ENCODE peak calls at places on chromosomes 4 and X, in seven cellular contexts. M, P, N, K, C, D and V are unnamed samples.

GRCh38 chrX:136780738-136781137 is at the start of gene ARHGEF6:
- DNase-seq in M (no peak), K (peak; percentile 77), C (no peak), P (no peak), D (peak; percentile 36), N (no peak), V (peak; percentile 65)

GRCh38 chrX:153968754-153969124 is 2.9 kb downstream of the HCFC1 start:
- DNase-seq in P (no peak), M (no peak), N (no peak), C (peak; percentile 54), K (peak; percentile 87), D (no peak), V (peak; percentile 48)

GRCh38 chr4:15976456-15977096 is 13.6 kb upstream of the FGFBP2 start:
- DNase-seq in K (no peak), M (no peak), C (no peak), D (no peak), P (no peak), N (no peak), V (no peak)

GRCh38 chr4:656651-657337 is 17.3 kb downstream of the ATP5ME start:
- DNase-seq in P (no peak), C (peak; percentile 48), N (peak; percentile 42), D (no peak), M (no peak), K (no peak), V (no peak)

GRCh38 chr4:66562276-66562806 is 892.1 kb upstream of the EPHA5 start:
- DNase-seq in D (no peak), K (no peak), M (no peak), C (no peak), N (no peak), P (no peak), V (no peak)

GRCh38 chr4:99324978-99325377 is 3.8 kb upstream of the ADH1B start:
- DNase-seq in C (peak; percentile 72), D (no peak), N (no peak), P (no peak), M (peak; percentile 83), K (no peak), V (no peak)

GRCh38 chr4:160180206-160180605 is 1077.3 kb downstream of the RAPGEF2 start:
- DNase-seq in M (no peak), D (no peak), K (no peak), C (no peak), N (no peak), P (no peak), V (no peak)

GRCh38 chr4:14225683-14226207 is 598.2 kb upstream of the BOD1L1 start:
- DNase-seq in N (no peak), K (no peak), P (no peak), D (no peak), C (no peak), M (no peak), V (no peak)

GRCh38 chr4:134691915-134692314 is 490.3 kb upstream of the PABPC4L start:
- DNase-seq in D (no peak), K (no peak), M (no peak), P (no peak), C (no peak), N (no peak), V (no peak)

GRCh38 chr4:95317124-95317820 is 231.5 kb downstream of the UNC5C start:
- DNase-seq in P (no peak), C (no peak), M (no peak), N (no peak), D (no peak), K (no peak), V (no peak)

GRCh38 chr4:110735691-110736090 is 112.8 kb upstream of the PITX2 start:
- DNase-seq in D (no peak), P (no peak), N (no peak), C (no peak), K (no peak), M (peak; percentile 33), V (no peak)

GRCh38 chr4:61443813-61444510 is 243.8 kb downstream of the ADGRL3 start:
- DNase-seq in N (no peak), C (no peak), P (no peak), M (peak; percentile 61), D (no peak), K (no peak), V (no peak)

GRCh38 chrX:80285131-80285773 is 135.0 kb upstream of the TENT5D start:
- DNase-seq in K (peak; percentile 19), M (peak; percentile 1), D (no peak), P (no peak), C (no peak), N (no peak), V (peak; percentile 18)

GRCh38 chr4:140363558-140363957 is 9.9 kb upstream of the SCOC start:
- DNase-seq in P (no peak), M (no peak), K (no peak), D (no peak), C (no peak), N (no peak), V (no peak)

GRCh38 chr4:10232114-10232513 is 115.5 kb upstream of the WDR1 start:
- DNase-seq in M (no peak), N (no peak), D (no peak), K (no peak), C (no peak), P (no peak), V (no peak)

GRCh38 chrX:30144971-30145731 is 70.2 kb upstream of the MAGEB2 start:
- DNase-seq in N (no peak), K (no peak), M (no peak), C (no peak), P (no peak), D (no peak), V (no peak)

GRCh38 chr4:43766648-43767047 is 682.0 kb downstream of the KCTD8 start:
- DNase-seq in C (no peak), N (no peak), P (no peak), K (no peak), M (no peak), D (no peak), V (peak; percentile 28)

GRCh38 chr4:57499786-57500185 is 389.6 kb upstream of the IGFBP7 start:
- DNase-seq in K (no peak), D (no peak), C (no peak), N (no peak), M (no peak), P (no peak), V (no peak)

GRCh38 chrX:133983974-133984578 is 1.3 kb downstream of the GPC3 start:
- DNase-seq in K (no peak), D (no peak), N (no peak), M (no peak), P (no peak), C (no peak), V (no peak)

GRCh38 chr4:1049591-1049905 is 38.1 kb downstream of the FGFRL1 start:
- DNase-seq in K (no peak), P (no peak), N (peak; percentile 60), C (peak; percentile 63), D (no peak), M (no peak), V (no peak)

GRCh38 chrX:38341442-38341841 is 11.0 kb upstream of the OTC start:
- DNase-seq in K (no peak), C (no peak), D (no peak), N (no peak), M (no peak), P (no peak), V (no peak)

GRCh38 chrX:19560611-19561010 is 45.3 kb upstream of the MAP3K15 start:
- DNase-seq in P (no peak), K (no peak), D (no peak), C (no peak), M (peak; percentile 8), N (no peak), V (no peak)

GRCh38 chrX:118644378-118644777 is 83.0 kb upstream of the IL13RA1 start:
- DNase-seq in D (no peak), M (peak; percentile 68), N (no peak), C (no peak), P (no peak), K (no peak), V (peak; percentile 2)

GRCh38 chr4:17324431-17324830 is 187.5 kb downstream of the QDPR start:
- DNase-seq in M (peak; percentile 77), C (no peak), D (peak; percentile 30), N (no peak), P (no peak), K (no peak), V (peak; percentile 70)

GRCh38 chrX:27555514-27555913 is 34.6 kb upstream of the DCAF8L2 start:
- DNase-seq in D (no peak), M (peak; percentile 40), C (no peak), N (no peak), P (no peak), K (peak; percentile 13), V (peak; percentile 0)

DNA sequence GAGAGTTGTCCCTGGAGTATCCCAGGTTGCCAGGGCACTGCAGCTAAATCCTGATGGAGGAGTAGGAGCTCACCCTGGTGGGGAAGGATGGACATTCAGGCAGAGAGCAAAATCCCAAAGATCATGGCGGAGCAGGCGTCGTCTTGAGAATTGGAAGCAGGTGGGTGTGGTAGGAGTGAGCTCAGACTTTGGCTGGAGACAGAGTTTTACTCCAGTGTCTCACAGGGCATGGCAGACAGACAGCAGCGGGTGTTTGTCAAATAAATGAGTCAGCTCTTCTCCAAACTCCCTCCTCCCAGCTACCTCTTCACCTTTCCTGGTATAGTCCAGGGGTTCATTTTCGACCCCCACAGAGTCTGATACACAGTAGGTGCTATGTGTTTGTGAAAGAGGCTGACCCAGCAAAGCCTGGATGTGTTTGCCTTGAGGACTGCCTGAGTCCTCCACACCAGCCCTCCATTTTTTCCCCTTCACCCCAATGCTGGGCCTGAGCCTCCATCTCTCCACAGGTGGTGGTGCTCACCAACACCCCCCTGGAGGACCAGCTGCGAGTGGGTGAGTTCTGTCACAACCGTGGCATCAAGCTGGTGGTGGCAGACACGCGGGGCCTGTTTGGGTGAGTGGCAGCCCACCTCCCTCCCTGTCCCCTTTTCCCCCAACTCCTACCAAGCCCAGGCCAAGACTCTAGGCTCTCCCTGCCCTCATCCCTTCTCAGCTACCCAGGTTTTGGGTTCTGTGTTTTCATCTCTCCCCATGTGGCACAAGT is 6.9 kb downstream of the UBA1 start:
- DNase-seq in K (no peak), M (peak; percentile 65), D (no peak), N (no peak), C (no peak), P (no peak), V (no peak)
- TF ChIP-seq CTCF in K (no peak), M (peak; percentile 25), D (no peak), N (no peak), C (peak; percentile 22), P (no peak), V (no peak)

GRCh38 chrX:24146283-24146865 is 3.2 kb upstream of the ZFX start:
- DNase-seq in P (no peak), K (no peak), M (peak; percentile 22), C (no peak), N (no peak), D (no peak), V (no peak)
- H3K4me3 ChIP-seq in P (peak overlapping the region; percentile 40), K (peak overlapping the region; percentile 42), M (peak overlapping the region; percentile 24), C (peak overlapping the region; percentile 18), N (no peak overlapping the region), D (no peak overlapping the region), V (no peak overlapping the region)

GRCh38 chr4:6695660-6696581 is 2.2 kb downstream of the S100P start:
- DNase-seq in N (peak; percentile 82), M (peak; percentile 16), K (peak; percentile 69), D (peak; percentile 58), C (peak; percentile 73), P (no peak), V (peak; percentile 35)
- TF ChIP-seq CTCF in N (peak; percentile 12), M (no peak), K (no peak), D (no peak), C (no peak), P (no peak), V (no peak)

DNA sequence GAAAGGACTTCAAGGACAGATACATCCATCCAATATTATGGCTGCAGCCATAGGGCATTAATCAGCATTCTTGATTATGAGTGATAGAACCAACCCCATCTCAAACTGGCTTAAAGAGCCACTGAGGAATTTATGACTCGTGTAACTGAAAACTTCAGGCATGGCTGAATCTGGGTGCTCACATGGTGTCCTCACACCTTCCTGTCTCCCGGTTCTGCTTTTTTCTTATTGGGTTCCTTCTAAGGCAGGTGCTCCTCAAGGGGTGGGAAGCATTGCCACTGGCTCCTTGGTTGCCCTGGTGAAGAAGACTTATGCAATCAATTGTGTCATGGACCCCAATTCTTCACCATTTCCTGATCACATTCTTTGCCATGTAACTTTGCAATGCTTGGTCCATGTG is 4.3 kb upstream of the ZCCHC4 start:
- DNase-seq in N (no peak), D (no peak), P (no peak), M (no peak), K (no peak), C (no peak), V (peak; percentile 25)
- H3K4me3 ChIP-seq in N (no peak overlapping the region), D (no peak overlapping the region), P (no peak overlapping the region), M (no peak overlapping the region), K (no peak overlapping the region), C (no peak overlapping the region), V (no peak overlapping the region)